ENCODE peak calls at places on chromosomes 4 and X, in seven cellular contexts. K, U, Z, E, T, S and G are unnamed samples.

GRCh38 chr4:73129319-73129718 is 59.8 kb upstream of the COX18 start:
- DNase-seq in Z (no peak), K (no peak), U (no peak), T (no peak), E (no peak), S (no peak), G (no peak)

GRCh38 chrX:102712967-102713677 is 874 bp downstream of the GPRASP2 start:
- DNase-seq in E (peak; percentile 35), Z (peak; percentile 58), S (peak; percentile 67), T (peak; percentile 53), U (peak; percentile 42), K (peak; percentile 59), G (peak; percentile 12)

GRCh38 chrX:39984191-39984956 is 113.4 kb downstream of the BCOR start:
- DNase-seq in K (no peak), E (no peak), S (no peak), Z (no peak), T (peak; percentile 59), U (no peak), G (no peak)

GRCh38 chr4:11805837-11806236 is 377.1 kb upstream of the HS3ST1 start:
- DNase-seq in K (peak; percentile 2), T (peak; percentile 58), Z (peak; percentile 81), U (no peak), E (no peak), S (no peak), G (no peak)

GRCh38 chrX:120446503-120446902 is 22.6 kb downstream of the LAMP2 start:
- DNase-seq in U (no peak), E (no peak), S (no peak), K (peak; percentile 75), T (no peak), Z (peak; percentile 32), G (no peak)

GRCh38 chr4:102449751-102450352 is 51.3 kb upstream of the NFKB1 start:
- DNase-seq in K (peak; percentile 78), T (peak; percentile 79), E (peak; percentile 18), S (peak; percentile 43), U (peak; percentile 33), Z (peak; percentile 74), G (peak; percentile 73)

GRCh38 chrX:153970398-153971123 is 1.1 kb downstream of the HCFC1 start:
- DNase-seq in Z (no peak), S (peak; percentile 31), U (no peak), E (no peak), K (peak; percentile 86), T (peak; percentile 14), G (no peak)

GRCh38 chrX:71514367-71515038 is 18.4 kb upstream of the OGT start:
- DNase-seq in K (peak; percentile 25), U (no peak), Z (no peak), S (no peak), E (no peak), T (no peak), G (peak; percentile 64)

GRCh38 chrX:154411322-154411980 is at the start of gene TAFAZZIN:
- DNase-seq in K (peak; percentile 77), E (peak; percentile 60), S (peak; percentile 72), T (peak; percentile 62), U (peak; percentile 78), Z (peak; percentile 58), G (peak; percentile 80)

GRCh38 chrX:108020631-108021030 is 24.2 kb upstream of the VSIG1 start:
- DNase-seq in S (no peak), T (peak; percentile 31), Z (peak; percentile 55), U (no peak), E (no peak), K (peak; percentile 15), G (peak; percentile 21)

GRCh38 chr4:134328741-134329140 is 127.2 kb upstream of the PABPC4L start:
- DNase-seq in E (no peak), S (no peak), U (no peak), T (no peak), K (no peak), Z (no peak), G (no peak)

GRCh38 chr4:70688795-70689231 is 481 bp downstream of the UTP3 start:
- DNase-seq in T (peak; percentile 21), U (no peak), E (no peak), K (no peak), Z (no peak), S (no peak), G (no peak)

GRCh38 chr4:53899544-53900274 is 164.7 kb downstream of the CHIC2 start:
- DNase-seq in Z (peak; percentile 43), T (no peak), S (no peak), U (no peak), E (no peak), K (no peak), G (no peak)

GRCh38 chr4:138938371-138938699 is 77.2 kb upstream of the NOCT start:
- DNase-seq in S (no peak), Z (peak; percentile 59), K (peak; percentile 49), E (no peak), U (no peak), T (peak; percentile 65), G (no peak)

GRCh38 chr4:70564033-70564432 is 28.0 kb upstream of the AMBN start:
- DNase-seq in Z (no peak), E (no peak), K (no peak), T (no peak), S (no peak), U (no peak), G (no peak)

GRCh38 chr4:126071346-126072333 is 756.9 kb downstream of the FAT4 start:
- DNase-seq in E (no peak), T (peak; percentile 27), Z (peak; percentile 94), S (peak; percentile 29), U (peak; percentile 54), K (no peak), G (no peak)

DNA sequence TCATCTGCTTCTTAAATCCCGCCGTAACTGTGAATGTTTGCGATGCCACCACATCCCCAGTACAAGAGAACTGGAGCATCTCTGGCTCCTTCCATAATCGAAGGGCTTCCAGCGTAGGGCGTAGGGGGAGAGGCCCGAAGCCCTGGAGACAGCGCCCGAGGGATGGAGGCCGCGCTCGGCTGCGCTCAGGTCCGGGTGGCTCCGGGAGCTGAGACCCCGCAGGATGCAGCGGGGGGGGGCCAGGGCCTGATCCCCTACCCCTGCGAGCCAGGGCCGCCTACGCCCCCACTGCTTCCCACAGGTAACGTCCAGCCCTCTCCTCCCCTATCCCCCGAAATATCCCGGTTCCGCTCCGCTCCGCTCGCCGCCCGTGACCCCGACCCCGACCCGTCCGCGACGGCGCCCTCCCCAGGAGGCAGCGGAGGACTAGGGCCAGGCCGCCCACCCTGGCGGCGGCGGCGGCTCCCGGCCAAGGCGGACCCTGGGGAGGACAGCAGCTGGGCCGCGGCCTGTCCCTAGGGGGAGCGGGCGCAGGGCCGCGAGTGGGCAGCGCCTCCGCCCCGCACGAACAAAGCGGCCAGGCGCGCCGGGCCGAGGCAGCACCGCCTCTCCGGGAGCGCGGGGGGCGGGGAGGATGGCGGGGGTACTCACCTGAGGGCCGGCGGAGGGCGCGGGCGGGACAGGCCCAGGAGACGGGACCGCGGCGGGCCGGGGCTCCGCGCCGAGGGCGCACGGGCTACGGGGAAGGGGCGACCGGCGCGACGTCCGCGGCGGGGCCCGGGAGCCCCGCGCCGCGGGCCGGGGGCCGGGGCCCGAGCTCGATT is 720 bp downstream of the WDFY3 start:
- DNase-seq in U (peak; percentile 40), T (peak; percentile 36), E (peak; percentile 69), K (peak; percentile 49), Z (peak; percentile 53), S (peak; percentile 41), G (peak; percentile 2)
- TF ChIP-seq CTCF in U (no peak), T (no peak), E (no peak), K (no peak), Z (no peak), S (no peak), G (no peak)

GRCh38 chr4:89558147-89558546 is 250.5 kb upstream of the GPRIN3 start:
- DNase-seq in Z (no peak), T (peak; percentile 12), S (no peak), E (no peak), K (peak; percentile 28), U (no peak), G (no peak)
- TF ChIP-seq CTCF in Z (no peak), T (peak; percentile 64), S (no peak), E (no peak), K (peak; percentile 47), U (no peak), G (peak; percentile 52)

GRCh38 chr4:76980280-76980679 is 30.7 kb downstream of the SEPTIN11 start:
- DNase-seq in E (no peak), S (no peak), Z (no peak), U (no peak), T (no peak), K (peak; percentile 9), G (no peak)

GRCh38 chr4:76984127-76984526 is 34.6 kb downstream of the SEPTIN11 start:
- DNase-seq in U (no peak), T (peak; percentile 30), K (peak; percentile 76), E (no peak), Z (peak; percentile 84), S (no peak), G (no peak)

GRCh38 chr4:76981649-76982048 is 32.1 kb downstream of the SEPTIN11 start:
- DNase-seq in Z (no peak), K (no peak), T (no peak), S (no peak), E (no peak), U (no peak), G (no peak)

GRCh38 chr4:76984788-76985211 is 35.2 kb downstream of the SEPTIN11 start:
- DNase-seq in T (peak; percentile 86), K (peak; percentile 79), U (no peak), E (no peak), Z (peak; percentile 77), S (no peak), G (no peak)

DNA sequence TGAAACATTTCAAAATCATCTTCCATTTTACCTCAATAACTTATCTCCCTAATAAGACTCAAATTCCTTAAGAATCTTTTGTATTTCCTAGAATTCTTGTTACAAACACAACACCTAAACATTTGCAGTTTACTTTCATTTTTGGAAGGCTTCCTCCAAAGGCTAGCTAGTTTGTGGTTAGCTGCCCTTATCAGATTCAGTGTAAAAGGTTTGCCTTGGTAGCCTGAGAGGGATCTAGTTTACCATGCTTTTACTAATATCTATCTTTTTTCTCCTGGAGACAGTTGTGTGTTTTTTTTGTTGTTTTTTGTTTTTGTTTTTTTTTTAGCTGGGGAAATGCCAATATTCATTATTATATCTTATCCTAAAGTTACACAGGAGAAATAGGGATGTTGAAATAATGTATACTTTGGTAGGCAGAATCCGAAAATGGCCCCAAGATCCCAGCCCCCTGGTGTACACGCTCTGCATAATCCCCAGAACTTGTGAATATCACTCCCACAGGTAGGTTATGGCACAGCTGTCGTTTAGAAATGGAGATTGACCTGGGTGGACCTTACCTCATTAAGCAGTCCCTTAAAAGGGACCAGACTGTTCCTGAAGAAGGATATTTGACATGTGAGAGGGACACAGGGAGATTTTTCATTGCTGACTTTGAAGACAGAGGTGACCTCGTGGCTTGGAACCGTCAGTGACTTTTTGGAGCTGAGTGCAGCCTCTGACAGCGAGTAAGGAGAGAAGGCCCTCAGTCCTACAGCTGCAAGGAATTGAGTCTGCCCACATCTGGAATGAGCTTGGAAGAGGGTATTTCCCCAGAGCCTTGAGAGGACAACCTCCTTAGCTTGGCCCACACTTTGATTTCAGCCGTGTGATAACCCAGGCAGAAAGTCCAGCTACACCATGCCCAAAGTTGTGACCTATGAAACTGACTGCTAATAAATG is 33.4 kb downstream of the SEPTIN11 start:
- DNase-seq in S (no peak), Z (no peak), K (no peak), E (no peak), U (no peak), T (no peak), G (no peak)
- TF ChIP-seq CTCF in S (no peak), Z (peak; percentile 5), K (peak; percentile 13), E (no peak), U (no peak), T (peak; percentile 4), G (no peak)

DNA sequence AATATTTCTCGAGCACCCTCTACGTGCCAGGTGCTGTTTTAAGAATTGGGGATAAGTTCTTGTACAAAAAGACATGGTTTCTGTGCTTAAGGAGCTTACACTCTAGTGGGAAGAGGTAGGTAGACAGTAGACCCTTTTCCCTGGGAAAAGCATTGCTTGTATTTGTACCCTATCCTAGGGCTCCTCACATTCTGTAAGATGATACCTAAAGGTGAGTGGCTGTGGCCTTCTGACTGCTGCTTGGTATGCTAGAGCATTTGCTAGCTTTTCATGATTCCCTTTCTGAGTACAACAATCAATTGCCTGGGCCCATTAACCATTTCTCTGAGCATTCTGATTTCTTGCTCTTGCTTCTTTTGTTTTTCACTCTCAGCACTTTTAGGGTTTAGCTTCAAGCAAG is 286.6 kb downstream of the ZIC3 start:
- DNase-seq in S (no peak), T (no peak), Z (no peak), U (no peak), K (no peak), E (no peak), G (no peak)
- TF ChIP-seq CTCF in S (no peak), T (no peak), Z (no peak), U (no peak), K (no peak), E (no peak), G (no peak)